ENCODE peak calls at places on chromosome 18, in ten cellular contexts. One of them, this sample, is unnamed.

GRCh38 chr18:31211047-31211446 is 48.4 kb upstream of the DSC1 start:
- DNase-seq in B cell: no peak
- DNase-seq in activated CD8-positive, alpha-beta T cell treated with anti-CD3 and anti-CD28 coated beads for 36 hours: no peak
- DNase-seq in cardiac fibroblast: no peak
- DNase-seq in GM13977: no peak
- DNase-seq in nephron progenitor cell: no peak
- DNase-seq in GM23338: no peak
- DNase-seq in ovary: no peak
- DNase-seq in tibial nerve: no peak
- DNase-seq in AG04450: no peak
- DNase-seq in this sample: no peak

GRCh38 chr18:24402209-24402785 is 4.7 kb upstream of the OSBPL1A start:
- DNase-seq in B cell: no peak
- DNase-seq in activated CD8-positive, alpha-beta T cell treated with anti-CD3 and anti-CD28 coated beads for 36 hours: peak; percentile 43
- DNase-seq in cardiac fibroblast: no peak
- DNase-seq in GM13977: no peak
- DNase-seq in nephron progenitor cell: no peak
- DNase-seq in GM23338: peak; percentile 70
- DNase-seq in ovary: no peak
- DNase-seq in tibial nerve: no peak
- DNase-seq in AG04450: no peak
- DNase-seq in this sample: peak; percentile 20

GRCh38 chr18:7872569-7872968 is 305.5 kb downstream of the PTPRM start:
- DNase-seq in B cell: no peak
- DNase-seq in activated CD8-positive, alpha-beta T cell treated with anti-CD3 and anti-CD28 coated beads for 36 hours: no peak
- DNase-seq in cardiac fibroblast: peak; percentile 58
- DNase-seq in GM13977: no peak
- DNase-seq in nephron progenitor cell: no peak
- DNase-seq in GM23338: no peak
- DNase-seq in ovary: no peak
- DNase-seq in tibial nerve: no peak
- DNase-seq in AG04450: no peak
- DNase-seq in this sample: no peak

GRCh38 chr18:42028232-42028832 is 73.3 kb downstream of the PIK3C3 start:
- DNase-seq in B cell: peak; percentile 8
- DNase-seq in activated CD8-positive, alpha-beta T cell treated with anti-CD3 and anti-CD28 coated beads for 36 hours: peak; percentile 41
- DNase-seq in cardiac fibroblast: peak; percentile 60
- DNase-seq in GM13977: peak; percentile 21
- DNase-seq in nephron progenitor cell: peak; percentile 31
- DNase-seq in GM23338: peak; percentile 55
- DNase-seq in ovary: no peak
- DNase-seq in tibial nerve: no peak
- DNase-seq in AG04450: no peak
- DNase-seq in this sample: peak; percentile 9

GRCh38 chr18:79818631-79819030 is 20.9 kb downstream of the KCNG2 start:
- DNase-seq in B cell: no peak
- DNase-seq in activated CD8-positive, alpha-beta T cell treated with anti-CD3 and anti-CD28 coated beads for 36 hours: no peak
- DNase-seq in cardiac fibroblast: no peak
- DNase-seq in GM13977: no peak
- DNase-seq in nephron progenitor cell: no peak
- DNase-seq in GM23338: no peak
- DNase-seq in ovary: no peak
- DNase-seq in tibial nerve: no peak
- DNase-seq in AG04450: no peak
- DNase-seq in this sample: no peak

GRCh38 chr18:23972416-23972815 is 42.1 kb upstream of the TTC39C start:
- DNase-seq in B cell: no peak
- DNase-seq in activated CD8-positive, alpha-beta T cell treated with anti-CD3 and anti-CD28 coated beads for 36 hours: peak; percentile 48
- DNase-seq in cardiac fibroblast: no peak
- DNase-seq in GM13977: peak; percentile 48
- DNase-seq in nephron progenitor cell: peak; percentile 10
- DNase-seq in GM23338: no peak
- DNase-seq in ovary: no peak
- DNase-seq in tibial nerve: no peak
- DNase-seq in AG04450: no peak
- DNase-seq in this sample: no peak

GRCh38 chr18:51603551-51603950 is 406.1 kb upstream of the MEX3C start:
- DNase-seq in B cell: no peak
- DNase-seq in activated CD8-positive, alpha-beta T cell treated with anti-CD3 and anti-CD28 coated beads for 36 hours: no peak
- DNase-seq in cardiac fibroblast: no peak
- DNase-seq in GM13977: no peak
- DNase-seq in nephron progenitor cell: no peak
- DNase-seq in GM23338: no peak
- DNase-seq in ovary: no peak
- DNase-seq in tibial nerve: no peak
- DNase-seq in AG04450: no peak
- DNase-seq in this sample: no peak

GRCh38 chr18:54127759-54128378 is 96.6 kb downstream of the MBD2 start:
- DNase-seq in B cell: no peak
- DNase-seq in activated CD8-positive, alpha-beta T cell treated with anti-CD3 and anti-CD28 coated beads for 36 hours: peak; percentile 44
- DNase-seq in cardiac fibroblast: peak; percentile 79
- DNase-seq in GM13977: peak; percentile 31
- DNase-seq in nephron progenitor cell: peak; percentile 48
- DNase-seq in GM23338: peak; percentile 93
- DNase-seq in ovary: no peak
- DNase-seq in tibial nerve: no peak
- DNase-seq in AG04450: peak; percentile 8
- DNase-seq in this sample: peak; percentile 48

GRCh38 chr18:67935638-67936037 is 419.1 kb upstream of the DSEL start:
- DNase-seq in B cell: no peak
- DNase-seq in activated CD8-positive, alpha-beta T cell treated with anti-CD3 and anti-CD28 coated beads for 36 hours: no peak
- DNase-seq in cardiac fibroblast: no peak
- DNase-seq in GM13977: peak; percentile 5
- DNase-seq in nephron progenitor cell: no peak
- DNase-seq in GM23338: no peak
- DNase-seq in ovary: no peak
- DNase-seq in tibial nerve: no peak
- DNase-seq in AG04450: no peak
- DNase-seq in this sample: no peak

GRCh38 chr18:44973282-44973681 is 292.6 kb downstream of the SETBP1 start:
- DNase-seq in B cell: no peak
- DNase-seq in activated CD8-positive, alpha-beta T cell treated with anti-CD3 and anti-CD28 coated beads for 36 hours: peak; percentile 44
- DNase-seq in cardiac fibroblast: peak; percentile 17
- DNase-seq in GM13977: no peak
- DNase-seq in nephron progenitor cell: no peak
- DNase-seq in GM23338: peak; percentile 51
- DNase-seq in ovary: no peak
- DNase-seq in tibial nerve: no peak
- DNase-seq in AG04450: no peak
- DNase-seq in this sample: no peak
- TF ChIP-seq CTCF in B cell: no peak
- TF ChIP-seq CTCF in activated CD8-positive, alpha-beta T cell treated with anti-CD3 and anti-CD28 coated beads for 36 hours: no peak
- TF ChIP-seq CTCF in cardiac fibroblast: no peak
- TF ChIP-seq CTCF in GM13977: peak; percentile 43
- TF ChIP-seq CTCF in nephron progenitor cell: no peak
- TF ChIP-seq CTCF in GM23338: peak; percentile 59
- TF ChIP-seq CTCF in ovary: no peak
- TF ChIP-seq CTCF in tibial nerve: no peak
- TF ChIP-seq CTCF in AG04450: peak; percentile 11
- TF ChIP-seq CTCF in this sample: no peak

GRCh38 chr18:3773303-3773702 is 323.3 kb downstream of the TGIF1 start:
- DNase-seq in B cell: no peak
- DNase-seq in activated CD8-positive, alpha-beta T cell treated with anti-CD3 and anti-CD28 coated beads for 36 hours: no peak
- DNase-seq in cardiac fibroblast: peak; percentile 39
- DNase-seq in GM13977: no peak
- DNase-seq in nephron progenitor cell: no peak
- DNase-seq in GM23338: no peak
- DNase-seq in ovary: no peak
- DNase-seq in tibial nerve: no peak
- DNase-seq in AG04450: no peak
- DNase-seq in this sample: no peak
- TF ChIP-seq CTCF in B cell: no peak
- TF ChIP-seq CTCF in activated CD8-positive, alpha-beta T cell treated with anti-CD3 and anti-CD28 coated beads for 36 hours: no peak
- TF ChIP-seq CTCF in cardiac fibroblast: peak; percentile 21
- TF ChIP-seq CTCF in GM13977: no peak
- TF ChIP-seq CTCF in nephron progenitor cell: no peak
- TF ChIP-seq CTCF in GM23338: no peak
- TF ChIP-seq CTCF in ovary: no peak
- TF ChIP-seq CTCF in tibial nerve: no peak
- TF ChIP-seq CTCF in AG04450: peak; percentile 31
- TF ChIP-seq CTCF in this sample: peak; percentile 43

GRCh38 chr18:56987236-56987635 is 159.7 kb upstream of the BOD1L2 start:
- DNase-seq in B cell: no peak
- DNase-seq in activated CD8-positive, alpha-beta T cell treated with anti-CD3 and anti-CD28 coated beads for 36 hours: no peak
- DNase-seq in cardiac fibroblast: no peak
- DNase-seq in GM13977: no peak
- DNase-seq in nephron progenitor cell: no peak
- DNase-seq in GM23338: no peak
- DNase-seq in ovary: no peak
- DNase-seq in tibial nerve: no peak
- DNase-seq in AG04450: no peak
- DNase-seq in this sample: no peak

GRCh38 chr18:56983275-56983992 is 163.5 kb upstream of the BOD1L2 start:
- DNase-seq in B cell: no peak
- DNase-seq in activated CD8-positive, alpha-beta T cell treated with anti-CD3 and anti-CD28 coated beads for 36 hours: no peak
- DNase-seq in cardiac fibroblast: no peak
- DNase-seq in GM13977: no peak
- DNase-seq in nephron progenitor cell: no peak
- DNase-seq in GM23338: no peak
- DNase-seq in ovary: no peak
- DNase-seq in tibial nerve: no peak
- DNase-seq in AG04450: no peak
- DNase-seq in this sample: no peak

GRCh38 chr18:56982756-56983155 is 164.1 kb upstream of the BOD1L2 start:
- DNase-seq in B cell: no peak
- DNase-seq in activated CD8-positive, alpha-beta T cell treated with anti-CD3 and anti-CD28 coated beads for 36 hours: no peak
- DNase-seq in cardiac fibroblast: no peak
- DNase-seq in GM13977: no peak
- DNase-seq in nephron progenitor cell: no peak
- DNase-seq in GM23338: no peak
- DNase-seq in ovary: no peak
- DNase-seq in tibial nerve: no peak
- DNase-seq in AG04450: no peak
- DNase-seq in this sample: no peak

GRCh38 chr18:56986829-56987228 is 160.1 kb upstream of the BOD1L2 start:
- DNase-seq in B cell: no peak
- DNase-seq in activated CD8-positive, alpha-beta T cell treated with anti-CD3 and anti-CD28 coated beads for 36 hours: no peak
- DNase-seq in cardiac fibroblast: no peak
- DNase-seq in GM13977: no peak
- DNase-seq in nephron progenitor cell: no peak
- DNase-seq in GM23338: peak; percentile 86
- DNase-seq in ovary: no peak
- DNase-seq in tibial nerve: no peak
- DNase-seq in AG04450: no peak
- DNase-seq in this sample: no peak

GRCh38 chr18:56984731-56985130 is 162.2 kb upstream of the BOD1L2 start:
- DNase-seq in B cell: no peak
- DNase-seq in activated CD8-positive, alpha-beta T cell treated with anti-CD3 and anti-CD28 coated beads for 36 hours: no peak
- DNase-seq in cardiac fibroblast: no peak
- DNase-seq in GM13977: no peak
- DNase-seq in nephron progenitor cell: no peak
- DNase-seq in GM23338: no peak
- DNase-seq in ovary: no peak
- DNase-seq in tibial nerve: no peak
- DNase-seq in AG04450: no peak
- DNase-seq in this sample: no peak
- TF ChIP-seq CTCF in B cell: no peak
- TF ChIP-seq CTCF in activated CD8-positive, alpha-beta T cell treated with anti-CD3 and anti-CD28 coated beads for 36 hours: no peak
- TF ChIP-seq CTCF in cardiac fibroblast: no peak
- TF ChIP-seq CTCF in GM13977: no peak
- TF ChIP-seq CTCF in nephron progenitor cell: no peak
- TF ChIP-seq CTCF in GM23338: no peak
- TF ChIP-seq CTCF in ovary: no peak
- TF ChIP-seq CTCF in tibial nerve: no peak
- TF ChIP-seq CTCF in AG04450: no peak
- TF ChIP-seq CTCF in this sample: no peak

GRCh38 chr18:10442551-10442971 is 11.9 kb upstream of the APCDD1 start:
- DNase-seq in B cell: no peak
- DNase-seq in activated CD8-positive, alpha-beta T cell treated with anti-CD3 and anti-CD28 coated beads for 36 hours: no peak
- DNase-seq in cardiac fibroblast: no peak
- DNase-seq in GM13977: no peak
- DNase-seq in nephron progenitor cell: no peak
- DNase-seq in GM23338: no peak
- DNase-seq in ovary: no peak
- DNase-seq in tibial nerve: no peak
- DNase-seq in AG04450: no peak
- DNase-seq in this sample: no peak
- TF ChIP-seq CTCF in B cell: no peak
- TF ChIP-seq CTCF in activated CD8-positive, alpha-beta T cell treated with anti-CD3 and anti-CD28 coated beads for 36 hours: no peak
- TF ChIP-seq CTCF in cardiac fibroblast: no peak
- TF ChIP-seq CTCF in GM13977: peak; percentile 11
- TF ChIP-seq CTCF in nephron progenitor cell: no peak
- TF ChIP-seq CTCF in GM23338: no peak
- TF ChIP-seq CTCF in ovary: no peak
- TF ChIP-seq CTCF in tibial nerve: no peak
- TF ChIP-seq CTCF in AG04450: no peak
- TF ChIP-seq CTCF in this sample: no peak

GRCh38 chr18:10485475-10485874 is 31.0 kb downstream of the APCDD1 start:
- DNase-seq in B cell: no peak
- DNase-seq in activated CD8-positive, alpha-beta T cell treated with anti-CD3 and anti-CD28 coated beads for 36 hours: no peak
- DNase-seq in cardiac fibroblast: no peak
- DNase-seq in GM13977: no peak
- DNase-seq in nephron progenitor cell: no peak
- DNase-seq in GM23338: no peak
- DNase-seq in ovary: no peak
- DNase-seq in tibial nerve: no peak
- DNase-seq in AG04450: no peak
- DNase-seq in this sample: no peak

GRCh38 chr18:10488022-10488421 is 33.6 kb downstream of the APCDD1 start:
- DNase-seq in B cell: no peak
- DNase-seq in activated CD8-positive, alpha-beta T cell treated with anti-CD3 and anti-CD28 coated beads for 36 hours: no peak
- DNase-seq in cardiac fibroblast: no peak
- DNase-seq in GM13977: no peak
- DNase-seq in nephron progenitor cell: no peak
- DNase-seq in GM23338: no peak
- DNase-seq in ovary: peak; percentile 81
- DNase-seq in tibial nerve: no peak
- DNase-seq in AG04450: no peak
- DNase-seq in this sample: no peak

GRCh38 chr18:10495936-10496335 is 29.9 kb upstream of the NAPG start:
- DNase-seq in B cell: no peak
- DNase-seq in activated CD8-positive, alpha-beta T cell treated with anti-CD3 and anti-CD28 coated beads for 36 hours: no peak
- DNase-seq in cardiac fibroblast: no peak
- DNase-seq in GM13977: no peak
- DNase-seq in nephron progenitor cell: no peak
- DNase-seq in GM23338: no peak
- DNase-seq in ovary: no peak
- DNase-seq in tibial nerve: no peak
- DNase-seq in AG04450: no peak
- DNase-seq in this sample: no peak

GRCh38 chr18:10487161-10487560 is 32.7 kb downstream of the APCDD1 start:
- DNase-seq in B cell: no peak
- DNase-seq in activated CD8-positive, alpha-beta T cell treated with anti-CD3 and anti-CD28 coated beads for 36 hours: no peak
- DNase-seq in cardiac fibroblast: no peak
- DNase-seq in GM13977: no peak
- DNase-seq in nephron progenitor cell: no peak
- DNase-seq in GM23338: peak; percentile 11
- DNase-seq in ovary: no peak
- DNase-seq in tibial nerve: no peak
- DNase-seq in AG04450: no peak
- DNase-seq in this sample: no peak

GRCh38 chr18:10490401-10491289 is 35.2 kb upstream of the NAPG start:
- DNase-seq in B cell: peak; percentile 86
- DNase-seq in activated CD8-positive, alpha-beta T cell treated with anti-CD3 and anti-CD28 coated beads for 36 hours: peak; percentile 88
- DNase-seq in cardiac fibroblast: no peak
- DNase-seq in GM13977: peak; percentile 72
- DNase-seq in nephron progenitor cell: no peak
- DNase-seq in GM23338: peak; percentile 59
- DNase-seq in ovary: no peak
- DNase-seq in tibial nerve: no peak
- DNase-seq in AG04450: no peak
- DNase-seq in this sample: no peak
- TF ChIP-seq CTCF in B cell: peak; percentile 75
- TF ChIP-seq CTCF in activated CD8-positive, alpha-beta T cell treated with anti-CD3 and anti-CD28 coated beads for 36 hours: peak; percentile 48
- TF ChIP-seq CTCF in cardiac fibroblast: no peak
- TF ChIP-seq CTCF in GM13977: peak; percentile 70
- TF ChIP-seq CTCF in nephron progenitor cell: no peak
- TF ChIP-seq CTCF in GM23338: peak; percentile 64
- TF ChIP-seq CTCF in ovary: no peak
- TF ChIP-seq CTCF in tibial nerve: no peak
- TF ChIP-seq CTCF in AG04450: no peak
- TF ChIP-seq CTCF in this sample: peak; percentile 34

This sample was measured in neural crest cell.